ENCODE peak calls at places on chromosomes 1 and 21, in six cellular contexts. One of them, this sample, is unnamed.

GRCh38 chr1:47478090-47478489 is 40.2 kb downstream of the FOXD2 start:
- DNase-seq in glomerular endothelial cell: no peak
- DNase-seq in esophagus squamous epithelium: no peak
- DNase-seq in activated CD4-positive, alpha-beta T cell treated with anti-CD3 and anti-CD28 coated beads, Interleukin-2, amount 50 U/mL, for 4 hours: no peak
- DNase-seq in Jurkat, Clone E6-1: no peak
- DNase-seq in ureter: peak
- DNase-seq in this sample: peak

GRCh38 chr1:197481101-197481500 is 213.0 kb downstream of the CRB1 start:
- DNase-seq in glomerular endothelial cell: no peak
- DNase-seq in esophagus squamous epithelium: no peak
- DNase-seq in activated CD4-positive, alpha-beta T cell treated with anti-CD3 and anti-CD28 coated beads, Interleukin-2, amount 50 U/mL, for 4 hours: no peak
- DNase-seq in Jurkat, Clone E6-1: peak
- DNase-seq in ureter: no peak
- DNase-seq in this sample: no peak

GRCh38 chr1:202998836-202999750 is 8.1 kb upstream of the TMEM183A start:
- DNase-seq in glomerular endothelial cell: peak
- DNase-seq in esophagus squamous epithelium: no peak
- DNase-seq in activated CD4-positive, alpha-beta T cell treated with anti-CD3 and anti-CD28 coated beads, Interleukin-2, amount 50 U/mL, for 4 hours: peak
- DNase-seq in Jurkat, Clone E6-1: peak
- DNase-seq in ureter: peak
- DNase-seq in this sample: no peak

GRCh38 chr1:210483821-210484220 is 155.1 kb downstream of the HHAT start:
- DNase-seq in glomerular endothelial cell: no peak
- DNase-seq in esophagus squamous epithelium: no peak
- DNase-seq in activated CD4-positive, alpha-beta T cell treated with anti-CD3 and anti-CD28 coated beads, Interleukin-2, amount 50 U/mL, for 4 hours: no peak
- DNase-seq in Jurkat, Clone E6-1: no peak
- DNase-seq in ureter: no peak
- DNase-seq in this sample: no peak

GRCh38 chr1:5756434-5757176 is 235.6 kb downstream of the NPHP4 start:
- DNase-seq in glomerular endothelial cell: no peak
- DNase-seq in esophagus squamous epithelium: no peak
- DNase-seq in activated CD4-positive, alpha-beta T cell treated with anti-CD3 and anti-CD28 coated beads, Interleukin-2, amount 50 U/mL, for 4 hours: no peak
- DNase-seq in Jurkat, Clone E6-1: no peak
- DNase-seq in ureter: no peak
- DNase-seq in this sample: no peak

GRCh38 chr1:153349363-153350340 is 1.0 kb upstream of the PGLYRP4 start:
- DNase-seq in glomerular endothelial cell: no peak
- DNase-seq in esophagus squamous epithelium: no peak
- DNase-seq in activated CD4-positive, alpha-beta T cell treated with anti-CD3 and anti-CD28 coated beads, Interleukin-2, amount 50 U/mL, for 4 hours: no peak
- DNase-seq in Jurkat, Clone E6-1: no peak
- DNase-seq in ureter: no peak
- DNase-seq in this sample: no peak

GRCh38 chr21:26544208-26544607 is 28.9 kb downstream of the CYYR1 start:
- DNase-seq in glomerular endothelial cell: no peak
- DNase-seq in esophagus squamous epithelium: no peak
- DNase-seq in activated CD4-positive, alpha-beta T cell treated with anti-CD3 and anti-CD28 coated beads, Interleukin-2, amount 50 U/mL, for 4 hours: no peak
- DNase-seq in Jurkat, Clone E6-1: no peak
- DNase-seq in ureter: no peak
- DNase-seq in this sample: no peak

GRCh38 chr1:201009967-201010645 is 13.4 kb downstream of the KIF21B start:
- DNase-seq in glomerular endothelial cell: no peak
- DNase-seq in esophagus squamous epithelium: no peak
- DNase-seq in activated CD4-positive, alpha-beta T cell treated with anti-CD3 and anti-CD28 coated beads, Interleukin-2, amount 50 U/mL, for 4 hours: no peak
- DNase-seq in Jurkat, Clone E6-1: no peak
- DNase-seq in ureter: no peak
- DNase-seq in this sample: no peak

GRCh38 chr1:21175324-21175669 is 1.4 kb downstream of the EIF4G3 start:
- DNase-seq in glomerular endothelial cell: no peak
- DNase-seq in esophagus squamous epithelium: no peak
- DNase-seq in activated CD4-positive, alpha-beta T cell treated with anti-CD3 and anti-CD28 coated beads, Interleukin-2, amount 50 U/mL, for 4 hours: peak
- DNase-seq in Jurkat, Clone E6-1: peak
- DNase-seq in ureter: peak
- DNase-seq in this sample: no peak

GRCh38 chr1:184752656-184753055 is 2.0 kb downstream of the EDEM3 start:
- DNase-seq in glomerular endothelial cell: no peak
- DNase-seq in esophagus squamous epithelium: no peak
- DNase-seq in activated CD4-positive, alpha-beta T cell treated with anti-CD3 and anti-CD28 coated beads, Interleukin-2, amount 50 U/mL, for 4 hours: no peak
- DNase-seq in Jurkat, Clone E6-1: no peak
- DNase-seq in ureter: no peak
- DNase-seq in this sample: no peak

GRCh38 chr1:3785045-3785444 is 11.3 kb downstream of the LRRC47 start:
- DNase-seq in glomerular endothelial cell: no peak
- DNase-seq in esophagus squamous epithelium: no peak
- DNase-seq in activated CD4-positive, alpha-beta T cell treated with anti-CD3 and anti-CD28 coated beads, Interleukin-2, amount 50 U/mL, for 4 hours: no peak
- DNase-seq in Jurkat, Clone E6-1: no peak
- DNase-seq in ureter: no peak
- DNase-seq in this sample: no peak

GRCh38 chr1:1883092-1883858 is 7.6 kb downstream of the GNB1 start:
- DNase-seq in glomerular endothelial cell: no peak
- DNase-seq in esophagus squamous epithelium: no peak
- DNase-seq in activated CD4-positive, alpha-beta T cell treated with anti-CD3 and anti-CD28 coated beads, Interleukin-2, amount 50 U/mL, for 4 hours: no peak
- DNase-seq in Jurkat, Clone E6-1: no peak
- DNase-seq in ureter: no peak
- DNase-seq in this sample: no peak

GRCh38 chr1:20964540-20965484 is 177.7 kb upstream of the HP1BP3 start:
- DNase-seq in glomerular endothelial cell: no peak
- DNase-seq in esophagus squamous epithelium: no peak
- DNase-seq in activated CD4-positive, alpha-beta T cell treated with anti-CD3 and anti-CD28 coated beads, Interleukin-2, amount 50 U/mL, for 4 hours: no peak
- DNase-seq in Jurkat, Clone E6-1: no peak
- DNase-seq in ureter: no peak
- DNase-seq in this sample: no peak

This sample was measured in tibial artery.